ENCODE peak calls at places on chromosomes 12 and 14, in seven cellular contexts. E is CD4-positive, CD25-positive, alpha-beta regulatory T cell; Z is PC-9; Q is AG04450; P is esophagus squamous epithelium; W is OCI-LY7; O is naive thymus-derived CD4-positive, alpha-beta T cell. S is an unnamed sample. For H3K9me3, the result is how much of the 10 kb centered on the place peaks cover.

GRCh38 chr14:42113358-42114070 is 506.8 kb downstream of the LRFN5 start:
- DNase-seq in Z (no peak), W (no peak), P (no peak), E (no peak), Q (no peak), O (no peak), S (no peak)

GRCh38 chr14:56036353-56036752 is 81.9 kb upstream of the PELI2 start:
- DNase-seq in Q (no peak), P (no peak), W (no peak), Z (no peak), E (no peak), O (no peak), S (no peak)

GRCh38 chr12:51774936-51775335 is 73.6 kb downstream of the FIGNL2 start:
- DNase-seq in Q (no peak), Z (no peak), O (no peak), E (no peak), P (no peak), W (no peak), S (no peak)

GRCh38 chr14:36585100-36585499 is 2.7 kb upstream of the NKX2-8 start:
- DNase-seq in E (no peak), W (no peak), P (no peak), Q (no peak), O (no peak), Z (no peak), S (no peak)

GRCh38 chr12:1807107-1807478 is 13.3 kb upstream of the LRTM2 start:
- DNase-seq in Q (no peak), O (no peak), E (no peak), P (no peak), W (no peak), Z (no peak), S (no peak)

GRCh38 chr12:108948369-108948768 is 68.5 kb downstream of the DAO start:
- DNase-seq in W (no peak), Z (no peak), P (no peak), O (no peak), E (no peak), Q (no peak), S (no peak)

GRCh38 chr12:49706351-49707126 is 666 bp downstream of the FMNL3 start:
- DNase-seq in E (peak), O (no peak), Q (no peak), P (no peak), W (peak), Z (no peak), S (peak)

GRCh38 chr12:59548930-59549329 is 46.9 kb upstream of the SLC16A7 start:
- DNase-seq in Z (no peak), O (no peak), E (peak), P (no peak), W (no peak), Q (no peak), S (no peak)

GRCh38 chr14:59123975-59124374 is 64.5 kb upstream of the DAAM1 start:
- DNase-seq in W (peak), P (no peak), Z (no peak), E (no peak), O (no peak), Q (no peak), S (no peak)

GRCh38 chr12:27517532-27517931 is 6.5 kb upstream of the PPFIBP1 start:
- DNase-seq in P (no peak), Z (no peak), W (no peak), Q (no peak), O (no peak), E (no peak), S (no peak)

GRCh38 chr12:38921025-38921677 is 15.8 kb upstream of the CPNE8 start:
- DNase-seq in P (no peak), W (peak), E (peak), Z (peak), O (no peak), Q (no peak), S (no peak)

GRCh38 chr12:69331846-69332684 is 16.1 kb upstream of the LYZ start:
- DNase-seq in E (peak), W (no peak), O (no peak), P (no peak), Z (no peak), Q (no peak), S (no peak)

GRCh38 chr14:51774209-51774608 is 86.2 kb upstream of the GNG2 start:
- DNase-seq in P (no peak), Q (no peak), O (no peak), W (no peak), E (no peak), Z (no peak), S (no peak)

GRCh38 chr12:118188690-118189371 is 52.9 kb downstream of the PEBP1 start:
- DNase-seq in E (no peak), Q (peak), O (no peak), P (no peak), Z (no peak), W (no peak), S (no peak)

GRCh38 chr12:113990548-113991223 is 24.6 kb upstream of the RBM19 start:
- DNase-seq in Q (no peak), W (no peak), O (no peak), Z (no peak), P (no peak), E (no peak), S (no peak)

GRCh38 chr12:74897425-74898211 is 312.0 kb downstream of the KCNC2 start:
- DNase-seq in Q (no peak), E (peak), W (no peak), O (no peak), P (no peak), Z (no peak), S (no peak)

GRCh38 chr14:51616724-51617409 is 34.8 kb upstream of the FRMD6 start:
- DNase-seq in Z (peak), W (no peak), E (no peak), Q (peak), P (no peak), O (no peak), S (no peak)

GRCh38 chr12:117076410-117077372 is 22.5 kb downstream of the TESC start:
- DNase-seq in Q (no peak), P (no peak), W (no peak), E (no peak), O (no peak), Z (no peak), S (no peak)

GRCh38 chr12:111011999-111012600 is 91.7 kb upstream of the MYL2 start:
- DNase-seq in O (no peak), W (no peak), Q (no peak), Z (no peak), E (no peak), P (no peak), S (no peak)

GRCh38 chr12:106227641-106228319 is 20.0 kb downstream of the CKAP4 start:
- DNase-seq in Z (no peak), P (no peak), W (no peak), E (peak), Q (no peak), O (peak), S (peak)

GRCh38 chr12:86158956-86159355 is 97.2 kb downstream of the MGAT4C start:
- DNase-seq in Q (no peak), E (no peak), P (no peak), Z (no peak), W (no peak), O (no peak), S (no peak)

GRCh38 chr12:88185988-88186387 is 43.9 kb downstream of the TMTC3 start:
- DNase-seq in E (no peak), O (no peak), W (no peak), P (no peak), Z (peak), Q (peak), S (no peak)

GRCh38 chr14:105411017-105411941 is 8.3 kb upstream of the MTA1 start:
- DNase-seq in O (no peak), W (no peak), P (no peak), Q (no peak), E (no peak), Z (peak), S (no peak)

GRCh38 chr14:21703357-21704339 is 30.0 kb upstream of the OR4E1 start:
- DNase-seq in W (peak), Q (no peak), Z (no peak), P (no peak), O (no peak), E (peak), S (no peak)

DNA sequence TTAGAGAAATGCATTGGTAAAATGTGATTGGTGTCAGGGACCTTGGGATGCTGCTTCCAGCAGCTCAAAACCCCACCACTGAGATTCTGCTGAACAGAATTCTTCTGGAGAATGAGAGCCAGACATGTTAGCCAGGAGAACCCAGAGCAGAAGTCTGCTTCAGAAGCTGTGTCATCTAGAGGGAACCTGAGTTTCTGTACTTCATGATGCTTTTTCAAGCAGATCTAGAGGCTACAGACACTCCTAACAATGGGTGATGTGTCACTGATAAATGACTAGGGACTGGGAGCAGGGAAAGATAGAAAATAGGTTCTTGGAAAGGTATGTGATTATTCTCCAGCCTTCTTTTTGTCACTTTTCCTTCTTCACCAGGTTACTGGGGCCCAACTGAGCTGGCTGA is 41.6 kb downstream of the KANSL2 start:
- DNase-seq in Q (no peak), O (no peak), P (no peak), E (no peak), Z (no peak), W (no peak), S (no peak)
- H3K9me3 ChIP-seq in Q (under half), O (under half), P (under half), E (under half), Z (under half), W (under half), S (under half)

GRCh38 chr14:103019236-103019635 is 38.1 kb downstream of the CDC42BPB start:
- DNase-seq in E (no peak), Q (no peak), P (no peak), Z (no peak), O (no peak), W (no peak), S (no peak)
- H3K9me3 ChIP-seq in E (under half), Q (under half), P (under half), Z (under half), O (under half), W (under half), S (under half)

GRCh38 chr12:9348906-9349518 is 140.8 kb upstream of the PZP start:
- DNase-seq in E (no peak), Q (no peak), P (no peak), W (no peak), O (no peak), Z (no peak), S (no peak)
- H3K9me3 ChIP-seq in E (under half), Q (under half), P (under half), W (under half), O (under half), Z (under half), S (under half)

DNA sequence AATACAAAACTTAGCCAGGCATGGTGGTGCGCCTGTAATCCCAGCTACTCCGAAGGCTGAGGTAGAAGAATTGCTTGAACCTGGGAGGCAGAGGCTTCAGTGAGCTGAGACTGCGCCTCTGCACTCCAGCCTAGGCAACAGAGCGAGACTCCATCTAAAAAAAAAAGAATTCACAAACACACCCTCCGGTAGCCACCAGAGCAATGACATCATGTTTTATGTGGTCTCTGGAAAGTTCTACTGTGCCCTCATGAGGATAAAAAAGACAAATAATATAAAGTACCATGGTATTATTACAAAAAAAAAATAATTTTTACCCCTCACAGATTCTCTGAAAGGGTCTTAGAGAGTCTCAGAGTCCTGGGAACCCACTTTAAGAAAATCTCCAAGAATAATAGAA is 81.5 kb downstream of the OSBPL8 start:
- DNase-seq in P (no peak), W (no peak), Z (no peak), Q (no peak), O (no peak), E (no peak), S (no peak)
- H3K9me3 ChIP-seq in P (under half), W (under half), Z (under half), Q (under half), O (under half), E (under half), S (under half)

DNA sequence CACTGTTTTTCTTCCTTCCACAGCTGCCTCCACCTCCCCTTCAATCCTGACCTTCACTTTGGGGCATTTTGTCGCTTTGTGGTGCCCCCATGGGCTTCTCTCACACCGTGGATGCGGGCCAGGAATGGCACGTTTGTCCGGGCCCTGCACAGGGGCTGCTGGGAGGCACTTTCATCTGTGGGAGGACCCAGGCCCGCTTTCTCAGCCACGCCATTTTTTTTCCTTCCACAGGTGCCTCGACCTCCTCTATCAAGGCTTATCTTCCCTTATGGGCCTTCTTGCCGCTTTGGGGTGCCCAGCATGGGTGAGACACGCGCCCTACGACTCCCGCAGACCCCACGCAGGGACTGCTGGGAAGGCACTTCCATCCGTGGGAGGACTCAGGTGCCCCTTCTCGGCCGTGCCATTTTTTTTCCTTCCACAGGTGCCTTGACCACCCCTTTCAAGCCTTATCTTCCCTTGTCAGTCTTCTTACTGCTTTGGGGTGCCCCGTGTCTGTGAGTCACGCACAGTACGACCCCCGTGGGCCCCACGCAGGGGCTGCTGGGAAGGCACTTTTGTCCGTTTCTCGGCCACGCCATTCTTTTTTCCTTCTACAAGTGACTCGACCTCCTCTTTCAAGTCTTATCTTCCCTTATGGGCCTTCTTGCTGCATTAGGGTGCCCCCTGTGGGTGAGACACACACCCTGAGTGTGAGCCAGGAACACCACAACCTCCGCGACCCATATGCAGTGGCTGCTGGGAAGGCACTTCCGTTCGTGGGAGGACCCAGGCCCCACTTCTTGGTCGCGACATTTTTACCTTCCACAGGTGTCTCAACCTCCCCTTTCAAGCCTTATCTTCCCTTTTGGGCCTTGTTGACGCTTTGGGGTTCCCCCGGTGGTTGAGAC is 270.7 kb downstream of the ALG10 start:
- DNase-seq in Z (no peak), O (no peak), P (no peak), W (no peak), E (no peak), Q (no peak), S (no peak)
- H3K9me3 ChIP-seq in Z (under half), O (under half), P (half or more), W (under half), E (under half), Q (half or more), S (under half)

DNA sequence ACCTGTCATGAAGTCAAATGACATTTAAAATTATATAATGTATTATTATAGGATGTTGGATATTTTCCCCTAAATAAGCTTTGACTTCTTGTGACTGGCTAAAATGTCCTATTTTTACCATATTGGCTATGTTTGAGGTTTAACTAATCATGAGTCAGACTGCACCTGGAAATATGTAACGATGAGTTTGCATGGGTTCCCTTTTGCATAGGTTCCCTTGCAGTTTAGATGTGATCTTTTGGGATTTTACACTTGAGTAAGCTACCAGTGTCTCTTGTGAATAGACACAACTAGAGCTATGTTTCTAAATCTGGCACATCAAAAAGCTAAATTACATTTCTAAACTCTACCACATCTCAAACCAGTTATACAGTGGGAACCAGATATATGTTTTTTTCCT is 5.2 kb downstream of the PDZRN4 start:
- DNase-seq in O (no peak), P (no peak), Z (no peak), E (no peak), W (no peak), Q (no peak), S (no peak)
- H3K9me3 ChIP-seq in O (under half), P (under half), Z (under half), E (under half), W (under half), Q (under half), S (under half)

S was measured in T-helper 17 cell.